ENCODE peak calls at places on chromosomes 11 and 22, in eight cellular contexts. Z, K, V, M, X, E, W and A are unnamed samples.
A peak's percentile ranks its signal among the peaks of the same experiment; 100 is the strongest.

GRCh38 chr11:128521697-128522062 is 65.7 kb downstream of the ETS1 start:
- DNase-seq in Z (no peak), E (no peak), V (peak; percentile 84), W (peak; percentile 64), M (no peak), X (peak; percentile 88), K (peak; percentile 34), A (no peak)

GRCh38 chr22:29171721-29172120 is 34.0 kb upstream of the EMID1 start:
- DNase-seq in V (peak; percentile 52), X (no peak), E (no peak), Z (no peak), M (no peak), K (no peak), W (no peak), A (no peak)

GRCh38 chr11:67434395-67434881 is 3.0 kb downstream of the PTPRCAP start:
- DNase-seq in M (peak; percentile 50), Z (no peak), K (no peak), E (no peak), W (no peak), V (no peak), X (no peak), A (no peak)

GRCh38 chr11:121291896-121292502 is 572 bp upstream of the SC5D start:
- DNase-seq in X (no peak), E (peak; percentile 5), W (no peak), M (no peak), K (no peak), Z (no peak), V (no peak), A (no peak)

GRCh38 chr22:27247691-27248434 is 553.7 kb downstream of the MN1 start:
- DNase-seq in V (no peak), X (no peak), K (peak; percentile 51), E (no peak), W (peak; percentile 71), Z (peak; percentile 19), M (no peak), A (peak; percentile 90)

GRCh38 chr11:95877288-95877687 is 46.6 kb downstream of the MTMR2 start:
- DNase-seq in W (no peak), E (peak; percentile 100), M (no peak), X (no peak), Z (peak; percentile 100), K (no peak), V (no peak), A (peak; percentile 99)

GRCh38 chr22:46843691-46844297 is 81.3 kb downstream of the TBC1D22A start:
- DNase-seq in M (no peak), Z (peak; percentile 16), K (no peak), X (peak; percentile 40), V (no peak), E (peak; percentile 45), W (no peak), A (peak; percentile 20)

GRCh38 chr11:105769627-105770026 is 159.8 kb downstream of the GRIA4 start:
- DNase-seq in K (no peak), Z (no peak), W (no peak), E (no peak), X (no peak), V (no peak), M (no peak), A (no peak)

GRCh38 chr11:40597546-40598113 is 861.8 kb downstream of the LRRC4C start:
- DNase-seq in Z (no peak), V (no peak), X (no peak), K (no peak), E (no peak), W (no peak), M (no peak), A (no peak)

GRCh38 chr11:104946907-104947306 is 21.5 kb downstream of the CASP4 start:
- DNase-seq in K (no peak), W (no peak), M (peak; percentile 18), V (no peak), E (peak; percentile 59), X (no peak), Z (peak; percentile 62), A (peak; percentile 69)

GRCh38 chr22:43535741-43536140 is 123.9 kb downstream of the MPPED1 start:
- DNase-seq in X (peak; percentile 13), Z (no peak), W (no peak), K (no peak), M (no peak), E (no peak), V (no peak), A (no peak)

GRCh38 chr11:48078661-48079060 is 98.3 kb downstream of the PTPRJ start:
- DNase-seq in E (peak; percentile 19), K (no peak), Z (peak; percentile 36), X (no peak), M (no peak), W (no peak), V (no peak), A (peak; percentile 50)

GRCh38 chr22:28139993-28140392 is 220.9 kb upstream of the PITPNB start:
- DNase-seq in W (no peak), K (no peak), E (peak; percentile 93), Z (peak; percentile 66), X (no peak), M (no peak), V (no peak), A (peak; percentile 88)

GRCh38 chr22:34645375-34645774 is 420.6 kb upstream of the ISX start:
- DNase-seq in W (no peak), E (no peak), K (no peak), Z (no peak), X (no peak), V (no peak), M (no peak), A (no peak)

GRCh38 chr22:32947581-32947980 is 110.6 kb downstream of the SYN3 start:
- DNase-seq in M (no peak), E (no peak), K (no peak), X (no peak), W (no peak), V (no peak), Z (no peak), A (no peak)

GRCh38 chr11:61092908-61093763 is 9.2 kb upstream of the CD5 start:
- DNase-seq in K (no peak), W (no peak), M (no peak), E (no peak), Z (no peak), X (no peak), V (no peak), A (no peak)

GRCh38 chr11:14015711-14016110 is 53.2 kb downstream of the SPON1 start:
- DNase-seq in X (no peak), V (no peak), K (peak; percentile 65), M (no peak), E (peak; percentile 81), W (no peak), Z (peak; percentile 68), A (peak; percentile 40)

DNA sequence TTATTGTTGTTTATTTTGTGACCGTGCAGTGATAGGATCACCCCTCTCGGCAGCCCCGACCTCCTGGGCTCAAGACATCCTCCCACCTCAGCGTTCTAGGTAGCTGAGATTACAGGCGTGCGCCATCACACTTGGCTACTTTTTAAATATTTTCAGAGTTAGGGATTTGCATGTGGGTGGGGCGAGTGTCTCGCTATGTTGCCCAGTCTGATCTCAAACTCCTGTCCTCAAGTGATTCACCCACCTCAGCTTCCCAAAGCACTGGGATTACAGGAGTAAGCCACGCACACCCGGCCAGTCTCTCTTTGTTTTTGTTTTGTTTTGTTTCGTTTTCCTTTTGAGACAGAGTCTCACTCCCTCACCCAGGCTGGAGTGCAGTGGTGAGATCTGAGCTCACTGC is 1.2 kb upstream of the INTS5 start:
- DNase-seq in K (no peak), M (no peak), W (no peak), Z (no peak), V (no peak), E (no peak), X (no peak), A (no peak)
- H3K4me3 ChIP-seq in K (no peak overlapping the region), M (no peak overlapping the region), W (no peak overlapping the region), Z (no peak overlapping the region), V (no peak overlapping the region), E (no peak overlapping the region), X (no peak overlapping the region), A (no peak overlapping the region)

GRCh38 chr11:10412266-10412665 is 42.8 kb upstream of the AMPD3 start:
- DNase-seq in K (no peak), V (no peak), W (no peak), E (no peak), Z (no peak), X (no peak), M (no peak), A (no peak)

GRCh38 chr11:10414659-10415058 is 40.4 kb upstream of the AMPD3 start:
- DNase-seq in X (no peak), Z (peak; percentile 19), V (peak; percentile 80), M (peak; percentile 9), K (peak; percentile 66), E (peak; percentile 21), W (no peak), A (peak; percentile 74)

GRCh38 chr11:10410844-10411200 is 44.2 kb upstream of the AMPD3 start:
- DNase-seq in M (no peak), Z (no peak), W (no peak), E (no peak), X (no peak), K (no peak), V (no peak), A (no peak)

GRCh38 chr11:10414181-10414580 is 40.9 kb upstream of the AMPD3 start:
- DNase-seq in V (no peak), E (no peak), K (no peak), Z (no peak), X (peak; percentile 79), W (no peak), M (no peak), A (no peak)

GRCh38 chr11:10413268-10413667 is 41.8 kb upstream of the AMPD3 start:
- DNase-seq in M (peak; percentile 24), V (no peak), Z (peak; percentile 26), W (no peak), E (peak; percentile 22), X (peak; percentile 53), K (no peak), A (no peak)
- TF ChIP-seq CTCF in M (peak; percentile 60), V (no peak), Z (peak; percentile 14), W (no peak), E (peak; percentile 30), X (no peak), K (no peak), A (no peak)

DNA sequence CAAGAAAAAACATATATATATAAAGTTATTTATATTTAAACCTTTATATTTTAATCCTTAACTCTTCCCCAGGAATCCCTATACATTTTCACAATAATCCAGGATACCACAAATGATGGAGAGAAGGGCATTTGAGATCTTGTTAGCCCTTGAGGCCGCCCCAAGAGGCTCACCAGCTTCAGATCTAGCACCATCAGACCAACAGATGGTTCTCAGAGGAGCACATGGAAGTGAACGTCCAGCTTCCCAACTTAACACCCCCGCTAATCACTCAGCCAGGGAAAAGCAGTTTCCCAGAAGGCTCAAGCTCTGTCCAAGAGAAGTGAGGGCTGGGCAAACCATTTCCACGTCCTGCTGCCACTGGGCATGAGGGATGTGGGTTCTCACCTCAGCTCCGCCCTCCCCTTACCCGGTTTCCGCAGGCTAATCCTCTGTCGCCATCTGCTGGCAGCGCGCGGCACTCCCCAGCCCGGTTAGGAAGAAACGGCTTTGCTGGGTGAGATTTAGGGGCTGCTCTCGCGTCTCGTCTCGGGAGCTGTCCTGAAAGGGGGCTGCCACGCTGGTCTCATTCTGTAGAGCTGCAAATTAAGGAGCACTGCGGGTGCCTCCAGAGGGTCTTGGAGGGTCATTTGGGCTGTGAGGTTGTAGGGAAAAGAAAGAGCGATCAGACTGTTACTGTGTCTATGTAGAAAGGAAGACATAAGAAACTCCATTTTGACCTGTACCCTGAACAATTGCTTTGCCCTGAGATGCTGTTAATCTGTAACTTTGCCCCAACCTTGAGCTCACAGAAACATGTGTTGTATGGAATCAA is 6.8 kb upstream of the FAM111A start:
- DNase-seq in W (peak; percentile 79), E (peak; percentile 66), V (peak; percentile 91), M (peak; percentile 83), K (peak; percentile 87), Z (peak; percentile 73), X (peak; percentile 97), A (peak; percentile 79)
- H3K4me3 ChIP-seq in W (no peak overlapping the region), E (no peak overlapping the region), V (peak overlapping the region; percentile 19), M (no peak overlapping the region), K (peak overlapping the region; percentile 8), Z (peak overlapping the region; percentile 21), X (no peak overlapping the region), A (peak overlapping the region; percentile 22)

GRCh38 chr11:66271816-66272215 is 3.4 kb downstream of the RAB1B start:
- DNase-seq in E (no peak), Z (no peak), M (no peak), X (no peak), V (no peak), W (no peak), K (no peak), A (no peak)
- TF ChIP-seq CTCF in E (no peak), Z (no peak), M (no peak), X (no peak), V (no peak), W (no peak), K (no peak), A (no peak)